ENCODE peak calls at places on chromosome 9, in five cellular contexts. W is fibroblast of the aortic adventitia, L is GM12865, G is GM10248, T is WTC11. X is an unnamed sample.

GRCh38 chr9:89996717-89997116 is 391.9 kb downstream of the GADD45G start:
- DNase-seq in W (no peak), L (no peak), G (no peak), T (no peak), X (no peak)

GRCh38 chr9:98118640-98119601 is at the start of gene TRIM14:
- DNase-seq in W (peak; percentile 19), L (peak; percentile 80), G (peak; percentile 84), T (peak; percentile 73), X (peak; percentile 81)

GRCh38 chr9:35367451-35367850 is 122.5 kb upstream of the RUSC2 start:
- DNase-seq in W (peak; percentile 94), L (no peak), G (no peak), T (no peak), X (no peak)

GRCh38 chr9:105694320-105694847 is at the start of gene TMEM38B:
- DNase-seq in W (peak; percentile 66), L (peak; percentile 84), G (peak; percentile 95), T (peak; percentile 88), X (peak; percentile 92)

GRCh38 chr9:128192601-128193371 is 1.4 kb upstream of the CIZ1 start:
- DNase-seq in W (peak; percentile 89), L (peak; percentile 75), G (peak; percentile 77), T (peak; percentile 30), X (no peak)

GRCh38 chr9:107249131-107249533 is 33.9 kb upstream of the RAD23B start:
- DNase-seq in W (no peak), L (no peak), G (no peak), T (peak; percentile 26), X (peak; percentile 39)

GRCh38 chr9:26326473-26327044 is 566.0 kb downstream of the CAAP1 start:
- DNase-seq in W (peak; percentile 79), L (peak; percentile 62), G (peak; percentile 21), T (peak; percentile 47), X (peak; percentile 47)

GRCh38 chr9:19788152-19788551 is 685 bp downstream of the SLC24A2 start:
- DNase-seq in W (no peak), L (no peak), G (no peak), T (peak; percentile 76), X (peak; percentile 65)

GRCh38 chr9:109721021-109721420 is 59.0 kb upstream of the PALM2AKAP2 start:
- DNase-seq in W (no peak), L (no peak), G (no peak), T (no peak), X (peak; percentile 8)

GRCh38 chr9:81526587-81526986 is 162.8 kb downstream of the TLE1 start:
- DNase-seq in W (peak; percentile 54), L (no peak), G (no peak), T (no peak), X (no peak)

GRCh38 chr9:2281031-2281802 is 266.1 kb downstream of the SMARCA2 start:
- DNase-seq in W (peak; percentile 61), L (no peak), G (no peak), T (peak; percentile 77), X (no peak)

GRCh38 chr9:135321580-135321979 is 158.0 kb upstream of the PPP1R26 start:
- DNase-seq in W (no peak), L (no peak), G (no peak), T (no peak), X (no peak)

GRCh38 chr9:98326402-98327248 is 71.2 kb upstream of the TBC1D2 start:
- DNase-seq in W (peak; percentile 54), L (peak; percentile 15), G (no peak), T (no peak), X (no peak)

GRCh38 chr9:649128-650074 is 192.1 kb upstream of the DMRT1 start:
- DNase-seq in W (no peak), L (no peak), G (no peak), T (no peak), X (no peak)

GRCh38 chr9:100366121-100366520 is 13.4 kb upstream of the TEX10 start:
- DNase-seq in W (no peak), L (no peak), G (no peak), T (no peak), X (no peak)

GRCh38 chr9:68530618-68531017 is 10.1 kb downstream of the TMEM252 start:
- DNase-seq in W (no peak), L (no peak), G (no peak), T (peak; percentile 44), X (peak; percentile 49)
- TF ChIP-seq CTCF in W (no peak), L (no peak), G (no peak), T (no peak), X (peak; percentile 28)

GRCh38 chr9:133275105-133276000 is at the start of gene ABO:
- DNase-seq in W (no peak), L (no peak), G (peak; percentile 22), T (peak; percentile 47), X (peak; percentile 67)
- TF ChIP-seq CTCF in W (no peak), L (no peak), G (no peak), T (peak; percentile 12), X (no peak)

GRCh38 chr9:137721899-137722298 is 103.1 kb downstream of the EHMT1 start:
- DNase-seq in W (no peak), L (no peak), G (no peak), T (no peak), X (no peak)
- TF ChIP-seq CTCF in W (no peak), L (no peak), G (no peak), T (no peak), X (no peak)

GRCh38 chr9:16325966-16326365 is 544.5 kb downstream of the BNC2 start:
- DNase-seq in W (no peak), L (no peak), G (no peak), T (no peak), X (no peak)
- TF ChIP-seq CTCF in W (no peak), L (no peak), G (no peak), T (no peak), X (no peak)

GRCh38 chr9:130732131-130732530 is 38.6 kb downstream of the EXOSC2 start:
- DNase-seq in W (no peak), L (no peak), G (no peak), T (no peak), X (no peak)
- TF ChIP-seq CTCF in W (no peak), L (no peak), G (no peak), T (no peak), X (no peak)